ENCODE peak calls at places on chromosome 1, in four cellular contexts. J, M, A and Y are unnamed samples.

GRCh38 chr1:15245593-15246325 is 1.3 kb upstream of the FHAD1 start:
- DNase-seq in J (no peak), M (no peak), A (no peak), Y (no peak)

GRCh38 chr1:214549604-214550338 is 1.6 kb downstream of the PTPN14 start:
- DNase-seq in J (peak), M (no peak), A (no peak), Y (no peak)

GRCh38 chr1:116231752-116232151 is 120.6 kb downstream of the MAB21L3 start:
- DNase-seq in J (no peak), M (no peak), A (no peak), Y (no peak)

GRCh38 chr1:110068646-110069301 is 1.7 kb downstream of the ALX3 start:
- DNase-seq in J (no peak), M (no peak), A (no peak), Y (no peak)

GRCh38 chr1:89576016-89576415 is 51.4 kb downstream of the LRRC8B start:
- DNase-seq in J (no peak), M (no peak), A (no peak), Y (no peak)

GRCh38 chr1:19045898-19046889 is 89.7 kb upstream of the IFFO2 start:
- DNase-seq in J (no peak), M (no peak), A (no peak), Y (no peak)

GRCh38 chr1:206000641-206001339 is 2.4 kb downstream of the RAB7B start:
- DNase-seq in J (no peak), M (no peak), A (no peak), Y (no peak)

GRCh38 chr1:156356875-156357534 is 12.0 kb upstream of the RHBG start:
- DNase-seq in J (peak), M (peak), A (no peak), Y (no peak)

GRCh38 chr1:41245659-41246058 is 3.6 kb upstream of the SCMH1 start:
- DNase-seq in J (no peak), M (no peak), A (no peak), Y (no peak)

GRCh38 chr1:225766967-225767413 is 10.6 kb upstream of the SRP9 start:
- DNase-seq in J (peak), M (no peak), A (peak), Y (no peak)

GRCh38 chr1:30382496-30382895 is 340.9 kb downstream of the MATN1 start:
- DNase-seq in J (no peak), M (no peak), A (no peak), Y (no peak)

GRCh38 chr1:226002667-226003501 is 3.7 kb upstream of the SDE2 start:
- DNase-seq in J (peak), M (no peak), A (peak), Y (no peak)

GRCh38 chr1:225428879-225429455 is 1.1 kb upstream of the LBR start:
- DNase-seq in J (peak), M (no peak), A (no peak), Y (no peak)

GRCh38 chr1:227890451-227891222 is 57.1 kb downstream of the WNT9A start:
- DNase-seq in J (no peak), M (no peak), A (peak), Y (no peak)

GRCh38 chr1:11700655-11701467 is 9.4 kb downstream of the DRAXIN start:
- DNase-seq in J (peak), M (no peak), A (no peak), Y (no peak)

GRCh38 chr1:10578070-10578469 is 103.3 kb downstream of the PEX14 start:
- DNase-seq in J (no peak), M (no peak), A (no peak), Y (no peak)